ENCODE peak calls at places on chromosomes 2 and 18, in five cellular contexts. Y is PC-3, M is GM23248, V is mesendoderm, B is neural progenitor cell. E is an unnamed sample.

GRCh38 chr2:127261835-127262234 is 32.1 kb downstream of the ERCC3 start:
- DNase-seq in Y (no peak), M (no peak), V (no peak), B (no peak), E (no peak)

GRCh38 chr2:215736653-215737290 is 276.6 kb downstream of the MREG start:
- DNase-seq in Y (peak; percentile 61), M (peak; percentile 86), V (peak; percentile 86), B (peak; percentile 22), E (peak; percentile 77)

GRCh38 chr2:220469201-220469600 is 841.8 kb downstream of the SLC4A3 start:
- DNase-seq in Y (peak; percentile 73), M (peak; percentile 52), V (no peak), B (no peak), E (no peak)

GRCh38 chr2:157874278-157874825 is 1.8 kb downstream of the ACVR1 start:
- DNase-seq in Y (no peak), M (peak; percentile 38), V (no peak), B (no peak), E (no peak)

GRCh38 chr2:70965506-70965905 is 12.9 kb upstream of the ANKRD53 start:
- DNase-seq in Y (no peak), M (no peak), V (no peak), B (no peak), E (no peak)

GRCh38 chr2:14634223-14634884 is 1.8 kb downstream of the LRATD1 start:
- DNase-seq in Y (peak; percentile 91), M (peak; percentile 92), V (peak; percentile 90), B (peak; percentile 91), E (peak; percentile 89)

GRCh38 chr2:195414479-195414878 is 242.5 kb upstream of the SLC39A10 start:
- DNase-seq in Y (no peak), M (no peak), V (no peak), B (no peak), E (no peak)

GRCh38 chr2:160570386-160570785 is 76.8 kb upstream of the RBMS1 start:
- DNase-seq in Y (no peak), M (no peak), V (no peak), B (no peak), E (no peak)

GRCh38 chr2:113240915-113241911 is 37.5 kb downstream of the PAX8 start:
- DNase-seq in Y (peak; percentile 99), M (peak; percentile 99), V (peak; percentile 87), B (no peak), E (no peak)

GRCh38 chr2:88329815-88330603 is 122.5 kb downstream of the FOXI3 start:
- DNase-seq in Y (peak; percentile 48), M (peak; percentile 43), V (peak; percentile 97), B (peak; percentile 93), E (peak; percentile 73)

GRCh38 chr2:126370208-126370607 is 285.8 kb upstream of the GYPC start:
- DNase-seq in Y (no peak), M (no peak), V (no peak), B (no peak), E (no peak)

GRCh38 chr2:105795575-105795934 is 50.8 kb downstream of the NCK2 start:
- DNase-seq in Y (peak; percentile 55), M (peak; percentile 26), V (peak; percentile 76), B (no peak), E (no peak)

GRCh38 chr2:54388093-54388492 is 68.0 kb upstream of the SPTBN1 start:
- DNase-seq in Y (no peak), M (no peak), V (peak; percentile 21), B (no peak), E (no peak)

GRCh38 chr2:195683174-195683573 is 26.1 kb downstream of the SLC39A10 start:
- DNase-seq in Y (peak; percentile 75), M (no peak), V (no peak), B (no peak), E (no peak)

GRCh38 chr2:24620936-24621335 is 129.9 kb downstream of the NCOA1 start:
- DNase-seq in Y (no peak), M (no peak), V (peak; percentile 57), B (no peak), E (no peak)

GRCh38 chr2:120722603-120723421 is 12.9 kb upstream of the GLI2 start:
- DNase-seq in Y (peak; percentile 44), M (peak; percentile 75), V (peak; percentile 87), B (peak; percentile 60), E (no peak)

GRCh38 chr2:227939271-227940027 is 68.0 kb downstream of the DAW1 start:
- DNase-seq in Y (peak; percentile 67), M (peak; percentile 39), V (peak; percentile 71), B (peak; percentile 83), E (peak; percentile 75)

GRCh38 chr2:120773186-120773800 is 37.6 kb downstream of the GLI2 start:
- DNase-seq in Y (no peak), M (no peak), V (no peak), B (no peak), E (no peak)

GRCh38 chr2:112031916-112032582 is 23.0 kb upstream of the TMEM87B start:
- DNase-seq in Y (no peak), M (peak; percentile 47), V (peak; percentile 59), B (peak; percentile 30), E (peak; percentile 25)

GRCh38 chr2:146119586-146119985 is 1599.7 kb upstream of the ZEB2 start:
- DNase-seq in Y (no peak), M (no peak), V (no peak), B (no peak), E (peak; percentile 0)

DNA sequence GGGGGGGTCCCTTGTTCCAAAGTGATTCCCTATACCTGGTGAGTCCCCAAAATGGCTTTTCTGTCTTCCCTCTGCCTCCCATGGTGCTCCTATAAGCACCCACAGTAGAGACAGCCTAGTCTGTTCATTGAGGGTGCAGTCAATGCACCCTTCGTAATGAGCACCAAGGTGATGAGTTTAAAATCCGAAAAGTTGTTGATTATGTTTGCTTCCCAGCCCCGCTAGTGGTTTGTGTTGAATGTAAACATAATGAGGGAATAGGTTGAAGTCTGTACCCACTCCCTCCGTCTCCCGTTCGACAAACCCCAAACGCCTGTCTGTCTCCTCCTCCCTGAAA is 2.3 kb downstream of the FOSL2 start:
- DNase-seq in Y (no peak), M (no peak), V (no peak), B (no peak), E (no peak)
- H3K79me2 ChIP-seq in Y (peaks cover 74% of the 10 kb centered on the region), M (peaks cover 70% of the 10 kb centered on the region), V (no peaks in the 10 kb centered on the region), B (no peaks in the 10 kb centered on the region), E (no peaks in the 10 kb centered on the region)

GRCh38 chr2:46335966-46336436 is 38.8 kb downstream of the EPAS1 start:
- DNase-seq in Y (peak; percentile 51), M (no peak), V (no peak), B (no peak), E (no peak)

GRCh38 chr2:46333912-46334311 is 36.7 kb downstream of the EPAS1 start:
- DNase-seq in Y (no peak), M (peak; percentile 39), V (no peak), B (no peak), E (peak; percentile 21)

GRCh38 chr2:46332686-46333281 is 35.6 kb downstream of the EPAS1 start:
- DNase-seq in Y (peak; percentile 17), M (peak; percentile 86), V (no peak), B (no peak), E (no peak)

GRCh38 chr2:46335404-46335965 is 38.3 kb downstream of the EPAS1 start:
- DNase-seq in Y (no peak), M (peak; percentile 89), V (peak; percentile 68), B (peak; percentile 57), E (peak; percentile 69)

GRCh38 chr2:46334389-46335345 is 37.5 kb downstream of the EPAS1 start:
- DNase-seq in Y (peak; percentile 64), M (peak; percentile 98), V (no peak), B (no peak), E (peak; percentile 15)
- H3K79me2 ChIP-seq in Y (peaks cover 90% of the 10 kb centered on the region), M (peaks cover 62% of the 10 kb centered on the region), V (no peaks in the 10 kb centered on the region), B (no peaks in the 10 kb centered on the region), E (no peaks in the 10 kb centered on the region)

DNA sequence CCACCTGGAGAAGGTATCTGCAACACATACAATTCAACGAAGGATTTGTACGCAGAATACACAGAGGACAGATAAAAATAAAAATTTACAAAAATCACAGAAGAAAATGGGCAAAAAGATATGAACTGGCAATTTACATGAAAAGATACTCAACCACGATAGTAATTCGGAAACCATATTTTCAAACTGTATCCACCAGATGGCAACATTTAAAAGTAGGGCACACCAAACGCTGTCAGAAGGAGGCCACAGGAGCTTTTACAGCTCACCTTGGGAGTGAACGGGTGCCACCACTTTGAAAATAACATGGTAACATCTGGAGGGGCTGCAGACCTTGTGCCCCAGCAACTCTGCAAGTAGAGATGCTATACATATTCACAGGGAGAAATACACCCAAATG is 9.8 kb downstream of the KIF1A start:
- DNase-seq in Y (peak; percentile 44), M (no peak), V (no peak), B (no peak), E (no peak)
- H3K79me2 ChIP-seq in Y (no peaks in the 10 kb centered on the region), M (no peaks in the 10 kb centered on the region), V (peaks cover 53% of the 10 kb centered on the region), B (peaks cover 77% of the 10 kb centered on the region), E (peaks cover 98% of the 10 kb centered on the region)

GRCh38 chr2:64522843-64523428 is 1.2 kb upstream of the AFTPH start:
- DNase-seq in Y (peak; percentile 94), M (peak; percentile 89), V (peak; percentile 65), B (peak; percentile 76), E (peak; percentile 71)

GRCh38 chr2:64526034-64526433 is 1.9 kb downstream of the AFTPH start:
- DNase-seq in Y (no peak), M (no peak), V (no peak), B (no peak), E (no peak)

GRCh38 chr2:64525323-64525625 is 1.1 kb downstream of the AFTPH start:
- DNase-seq in Y (peak; percentile 51), M (peak; percentile 68), V (peak; percentile 17), B (no peak), E (peak; percentile 24)

GRCh38 chr2:64523667-64524603 is at the start of gene AFTPH:
- DNase-seq in Y (peak; percentile 99), M (peak; percentile 98), V (peak; percentile 100), B (peak; percentile 99), E (peak; percentile 98)

GRCh38 chr2:64524604-64525322 is 635 bp downstream of the AFTPH start:
- DNase-seq in Y (peak; percentile 26), M (peak; percentile 64), V (peak; percentile 74), B (peak; percentile 78), E (peak; percentile 67)
- H3K79me2 ChIP-seq in Y (peaks cover 60% of the 10 kb centered on the region), M (peaks cover 60% of the 10 kb centered on the region), V (peaks cover 7% of the 10 kb centered on the region), B (peaks cover 53% of the 10 kb centered on the region), E (peaks cover 51% of the 10 kb centered on the region)

DNA sequence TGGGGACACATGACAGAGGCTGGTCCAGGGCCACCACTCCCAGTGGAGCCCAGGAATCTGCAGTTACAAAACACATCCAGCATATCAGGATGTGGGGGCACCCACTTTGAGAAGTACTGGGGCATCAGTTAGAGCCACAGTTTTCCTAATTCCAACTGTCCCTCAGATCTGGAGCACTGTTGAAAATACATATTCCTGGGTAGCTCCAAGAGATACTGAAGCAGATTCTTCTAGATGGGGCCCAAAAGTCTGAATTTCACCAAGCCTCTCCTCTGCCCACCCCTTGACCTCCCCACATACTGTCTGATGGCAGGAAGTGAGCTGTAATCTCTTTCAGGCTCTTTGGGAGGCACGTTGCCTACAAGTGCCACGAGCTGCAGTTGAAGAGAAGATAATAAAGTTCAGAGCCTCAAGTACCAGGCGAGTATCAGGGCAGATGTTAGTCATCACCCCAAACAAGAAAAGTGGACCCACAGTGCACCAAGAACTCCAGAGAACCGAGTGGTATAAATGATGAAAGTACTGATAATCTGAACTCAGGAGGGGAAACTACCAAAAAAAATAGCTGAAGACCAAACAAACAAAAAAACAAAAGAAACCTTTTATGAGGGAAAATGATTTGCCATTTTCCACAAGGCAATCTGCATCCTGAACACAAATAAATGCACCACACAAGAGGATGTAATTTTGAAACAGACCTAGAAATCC is 98.8 kb downstream of the TCF4 start:
- DNase-seq in Y (no peak), M (no peak), V (peak; percentile 60), B (no peak), E (no peak)
- H3K79me2 ChIP-seq in Y (no peaks in the 10 kb centered on the region), M (peaks cover 97% of the 10 kb centered on the region), V (peaks cover 34% of the 10 kb centered on the region), B (peaks cover 100% of the 10 kb centered on the region), E (peaks cover 77% of the 10 kb centered on the region)

GRCh38 chr2:241485172-241485911 is 23.0 kb downstream of the STK25 start:
- DNase-seq in Y (no peak), M (no peak), V (no peak), B (no peak), E (no peak)
- H3K79me2 ChIP-seq in Y (no peaks in the 10 kb centered on the region), M (no peaks in the 10 kb centered on the region), V (no peaks in the 10 kb centered on the region), B (no peaks in the 10 kb centered on the region), E (no peaks in the 10 kb centered on the region)

GRCh38 chr2:118124293-118124891 is 36.1 kb downstream of the INSIG2 start:
- DNase-seq in Y (no peak), M (no peak), V (no peak), B (no peak), E (no peak)
- H3K79me2 ChIP-seq in Y (no peaks in the 10 kb centered on the region), M (no peaks in the 10 kb centered on the region), V (no peaks in the 10 kb centered on the region), B (no peaks in the 10 kb centered on the region), E (no peaks in the 10 kb centered on the region)

E was measured in GM23338.